ENCODE peak calls at places on chromosome 2, in eight cellular contexts. O, Y, V, C, B, N, F and J are unnamed samples.

GRCh38 chr2:235876099-235876679 is 292.0 kb downstream of the GBX2 start:
- DNase-seq in O (no peak), C (no peak), V (no peak), N (no peak), B (no peak), Y (no peak), F (no peak), J (no peak)

GRCh38 chr2:101574622-101575021 is 99.7 kb upstream of the RFX8 start:
- DNase-seq in V (no peak), C (peak), O (no peak), B (no peak), Y (no peak), F (no peak), N (no peak), J (no peak)

GRCh38 chr2:105803337-105803736 is 58.6 kb downstream of the NCK2 start:
- DNase-seq in V (no peak), N (no peak), F (no peak), O (no peak), Y (no peak), C (no peak), B (no peak), J (no peak)

GRCh38 chr2:204885747-204886146 is 340.5 kb downstream of the PARD3B start:
- DNase-seq in O (no peak), F (no peak), B (no peak), C (no peak), N (peak), V (no peak), Y (no peak), J (no peak)

GRCh38 chr2:187477041-187477440 is 29.0 kb upstream of the CALCRL start:
- DNase-seq in B (no peak), O (no peak), N (no peak), C (no peak), F (no peak), V (no peak), Y (no peak), J (no peak)

GRCh38 chr2:61117534-61117933 is 44.5 kb upstream of the C2orf74 start:
- DNase-seq in N (no peak), V (no peak), O (no peak), Y (no peak), F (no peak), C (no peak), B (no peak), J (no peak)

GRCh38 chr2:159506764-159507406 is 109.5 kb downstream of the BAZ2B start:
- DNase-seq in Y (no peak), C (peak), F (no peak), B (peak), V (no peak), N (peak), O (no peak), J (no peak)

GRCh38 chr2:46336560-46336959 is 39.4 kb downstream of the EPAS1 start:
- DNase-seq in O (no peak), B (no peak), V (no peak), C (no peak), N (peak), Y (no peak), F (no peak), J (no peak)

GRCh38 chr2:108916397-108917077 is 72.5 kb downstream of the EDAR start:
- DNase-seq in C (no peak), V (no peak), O (no peak), B (no peak), F (peak), N (no peak), Y (peak), J (no peak)

GRCh38 chr2:206477296-206477695 is 34.0 kb downstream of the ADAM23 start:
- DNase-seq in V (no peak), F (no peak), C (no peak), Y (no peak), B (peak), N (peak), O (no peak), J (no peak)

GRCh38 chr2:15630958-15631719 is 39.5 kb downstream of the DDX1 start:
- DNase-seq in C (no peak), O (no peak), F (no peak), N (no peak), V (no peak), Y (no peak), B (no peak), J (no peak)

GRCh38 chr2:68770271-68771111 is 35.9 kb downstream of the ARHGAP25 start:
- DNase-seq in O (no peak), B (no peak), C (no peak), F (no peak), V (no peak), N (no peak), Y (no peak), J (no peak)

GRCh38 chr2:241987726-241988125 is 118.2 kb downstream of the RTP5 start:
- DNase-seq in B (no peak), Y (peak), O (no peak), F (no peak), V (no peak), C (no peak), N (no peak), J (no peak)

GRCh38 chr2:136131961-136132839 is 14.3 kb upstream of the CXCR4 start:
- DNase-seq in N (no peak), C (no peak), F (no peak), B (no peak), O (no peak), Y (no peak), V (peak), J (peak)

GRCh38 chr2:175732523-175732922 is 269.5 kb downstream of the LNPK start:
- DNase-seq in V (no peak), F (no peak), N (no peak), O (no peak), C (no peak), B (no peak), Y (no peak), J (no peak)

GRCh38 chr2:191295088-191295487 is 49.9 kb downstream of the MYO1B start:
- DNase-seq in O (no peak), B (no peak), F (no peak), N (no peak), V (no peak), Y (no peak), C (no peak), J (no peak)

GRCh38 chr2:186659383-186659782 is 34.5 kb upstream of the FAM171B start:
- DNase-seq in B (no peak), C (no peak), N (no peak), Y (no peak), F (no peak), V (no peak), O (no peak), J (no peak)

GRCh38 chr2:42969231-42970150 is 177.1 kb upstream of the HAAO start:
- DNase-seq in V (no peak), F (no peak), B (peak), C (peak), O (no peak), N (peak), Y (no peak), J (no peak)

GRCh38 chr2:45826889-45827635 is 175.6 kb downstream of the PRKCE start:
- DNase-seq in Y (no peak), N (peak), V (no peak), O (no peak), B (no peak), F (no peak), C (peak), J (no peak)

GRCh38 chr2:224181534-224182155 is 142.6 kb upstream of the SERPINE2 start:
- DNase-seq in B (peak), O (no peak), F (no peak), C (no peak), N (no peak), V (no peak), Y (no peak), J (no peak)

GRCh38 chr2:20616341-20616871 is 34.5 kb downstream of the HS1BP3 start:
- DNase-seq in N (no peak), B (no peak), V (no peak), Y (no peak), O (no peak), F (peak), C (no peak), J (no peak)

GRCh38 chr2:55365303-55365702 is 54.4 kb downstream of the CCDC88A start:
- DNase-seq in V (no peak), F (no peak), N (no peak), Y (no peak), B (no peak), C (no peak), O (no peak), J (no peak)

GRCh38 chr2:127423880-127424279 is 5.7 kb downstream of the PROC start:
- DNase-seq in B (no peak), N (no peak), F (no peak), C (no peak), O (no peak), V (no peak), Y (no peak), J (no peak)

GRCh38 chr2:141331127-141331526 is 799.7 kb downstream of the LRP1B start:
- DNase-seq in C (peak), O (no peak), B (peak), V (no peak), N (peak), F (no peak), Y (no peak), J (no peak)

GRCh38 chr2:235265348-235265965 is 228.4 kb upstream of the AGAP1 start:
- DNase-seq in Y (no peak), V (no peak), O (no peak), B (no peak), N (no peak), C (no peak), F (no peak), J (no peak)

GRCh38 chr2:177172034-177172880 is 40.3 kb upstream of the HNRNPA3 start:
- DNase-seq in V (no peak), F (no peak), B (peak), C (peak), Y (no peak), O (no peak), N (peak), J (no peak)

GRCh38 chr2:16477648-16478047 is 188.0 kb downstream of the CYRIA start:
- DNase-seq in N (no peak), Y (no peak), B (no peak), V (no peak), C (no peak), O (no peak), F (no peak), J (no peak)

GRCh38 chr2:164903214-164903613 is 52.1 kb downstream of the SLC38A11 start:
- DNase-seq in N (peak), O (no peak), V (no peak), Y (no peak), F (no peak), B (no peak), C (peak), J (no peak)

GRCh38 chr2:110149330-110150220 is 34.0 kb upstream of the MALL start:
- DNase-seq in V (no peak), O (no peak), Y (no peak), C (peak), B (peak), N (peak), F (no peak), J (no peak)

GRCh38 chr2:122191331-122191730 is 435.9 kb downstream of the TSN start:
- DNase-seq in F (no peak), N (peak), B (peak), Y (peak), C (peak), V (no peak), O (peak), J (peak)
- TF ChIP-seq CTCF in F (peak), N (peak), B (peak), Y (peak), C (peak), V (no peak), O (peak), J (peak)

GRCh38 chr2:69914235-69915049 is 467 bp upstream of the MXD1 start:
- DNase-seq in B (peak), V (peak), C (peak), O (peak), N (peak), F (peak), Y (peak), J (peak)
- TF ChIP-seq CTCF in B (no peak), V (no peak), C (no peak), O (peak), N (no peak), F (peak), Y (peak), J (peak)

GRCh38 chr2:171723724-171724683 is 36.7 kb downstream of the DYNC1I2 start:
- DNase-seq in O (no peak), Y (no peak), C (no peak), B (no peak), F (no peak), V (no peak), N (peak), J (no peak)
- TF ChIP-seq CTCF in O (no peak), Y (no peak), C (no peak), B (no peak), F (no peak), V (no peak), N (peak), J (no peak)

DNA sequence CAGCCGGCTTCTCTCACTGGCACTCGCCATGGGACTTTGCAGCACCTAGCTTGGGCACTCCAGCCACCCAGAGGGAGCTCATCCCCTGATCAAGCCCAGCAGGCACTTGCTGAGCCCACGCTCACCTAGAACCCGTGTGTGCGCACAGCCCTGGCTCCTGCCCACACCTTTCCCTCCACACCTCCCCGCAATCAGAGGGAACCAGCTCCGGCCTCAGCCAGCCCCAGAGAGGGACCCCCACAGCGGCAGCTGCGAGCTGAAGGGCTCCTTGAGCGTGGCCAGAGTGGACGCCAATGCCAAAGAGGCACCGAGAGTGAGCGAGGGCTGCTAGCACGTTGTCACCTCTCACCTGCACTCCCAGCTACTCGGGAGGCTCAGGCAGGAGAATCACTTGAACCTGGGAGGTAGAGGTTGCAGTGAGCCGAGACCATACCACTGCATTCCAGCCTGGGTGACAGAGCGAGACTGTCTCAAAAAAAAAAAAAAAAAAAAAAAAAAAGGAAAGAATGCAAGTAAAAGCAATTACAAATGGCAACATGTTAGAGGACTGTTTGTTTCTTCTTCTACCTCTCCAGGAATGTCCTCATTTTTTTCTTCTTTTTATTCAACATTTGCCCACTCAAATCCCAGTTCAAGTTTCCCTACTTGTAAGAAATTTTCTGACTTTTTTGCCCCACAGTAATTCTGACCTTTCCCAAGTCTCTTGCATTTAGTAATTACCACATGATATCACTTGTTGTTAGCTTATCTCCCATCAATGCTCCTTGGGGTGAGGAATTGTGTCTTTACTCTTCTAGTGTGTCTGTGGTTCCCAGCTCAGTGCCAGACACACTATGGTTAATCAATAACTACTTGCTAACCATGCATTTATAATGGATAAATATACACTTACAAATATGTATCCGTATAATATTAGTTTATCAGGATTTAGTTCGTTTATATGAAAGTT is 40.6 kb upstream of the ST3GAL5 start:
- DNase-seq in N (no peak), Y (no peak), O (no peak), F (no peak), C (no peak), B (no peak), V (no peak), J (no peak)
- TF ChIP-seq CTCF in N (no peak), Y (no peak), O (no peak), F (no peak), C (no peak), B (no peak), V (no peak), J (no peak)

GRCh38 chr2:100427627-100428258 is 10.3 kb upstream of the CHST10 start:
- DNase-seq in Y (no peak), V (peak), B (peak), O (peak), C (peak), F (peak), N (peak), J (peak)
- TF ChIP-seq CTCF in Y (no peak), V (peak), B (peak), O (peak), C (peak), F (peak), N (peak), J (peak)

GRCh38 chr2:63840081-63840784 is 1.5 kb upstream of the UGP2 start:
- DNase-seq in O (no peak), C (no peak), B (peak), V (peak), F (no peak), N (no peak), Y (no peak), J (peak)
- TF ChIP-seq CTCF in O (no peak), C (no peak), B (no peak), V (no peak), F (peak), N (no peak), Y (no peak), J (no peak)